ENCODE peak calls at places on chromosomes 6 and 20, in four cellular contexts. Y is right lobe of liver, T is skeletal muscle cell, K is stomach. G is an unnamed sample.

GRCh38 chr6:110944681-110945151 is 13.8 kb upstream of the GTF3C6 start:
- DNase-seq in Y (no peak), T (peak; percentile 57), K (no peak), G (peak; percentile 34)

GRCh38 chr20:64112691-64113443 is 5.5 kb upstream of the NPBWR2 start:
- DNase-seq in Y (no peak), T (no peak), K (peak; percentile 21), G (no peak)

GRCh38 chr6:122792796-122793195 is 3.7 kb downstream of the SMPDL3A start:
- DNase-seq in Y (no peak), T (no peak), K (no peak), G (no peak)

GRCh38 chr6:94372229-94372628 is 952.9 kb upstream of the EPHA7 start:
- DNase-seq in Y (no peak), T (no peak), K (no peak), G (no peak)

GRCh38 chr6:14417377-14417776 is 299.8 kb downstream of the CD83 start:
- DNase-seq in Y (no peak), T (no peak), K (no peak), G (no peak)

GRCh38 chr6:79009819-79010218 is 68.2 kb downstream of the PHIP start:
- DNase-seq in Y (no peak), T (no peak), K (no peak), G (no peak)

GRCh38 chr6:116556065-116556464 is 2.5 kb downstream of the CALHM4 start:
- DNase-seq in Y (no peak), T (peak; percentile 43), K (no peak), G (no peak)

GRCh38 chr20:61218886-61219480 is 33.1 kb upstream of the CDH4 start:
- DNase-seq in Y (no peak), T (peak; percentile 23), K (no peak), G (no peak)

GRCh38 chr6:34990971-34991560 is 102.0 kb downstream of the ANKS1A start:
- DNase-seq in Y (no peak), T (peak; percentile 51), K (no peak), G (peak; percentile 53)

GRCh38 chr20:56809668-56810067 is 180.6 kb downstream of the TFAP2C start:
- DNase-seq in Y (no peak), T (no peak), K (no peak), G (no peak)

GRCh38 chr20:43379239-43379917 is 78.3 kb upstream of the SRSF6 start:
- DNase-seq in Y (no peak), T (peak; percentile 56), K (no peak), G (peak; percentile 84)

G was measured in AG04450.